ENCODE peak calls at places on chromosomes 6 and 20, in four cellular contexts. One of them, this sample, is unnamed.

GRCh38 chr6:157405986-157406385 is 25.0 kb downstream of the ZDHHC14 start:
- DNase-seq in G401: no peak
- DNase-seq in tibial nerve: no peak
- DNase-seq in non-pigmented ciliary epithelial cell: peak
- DNase-seq in this sample: no peak

GRCh38 chr6:91240878-91241603 is 654.2 kb upstream of the MAP3K7 start:
- DNase-seq in G401: no peak
- DNase-seq in tibial nerve: no peak
- DNase-seq in non-pigmented ciliary epithelial cell: no peak
- DNase-seq in this sample: no peak

GRCh38 chr6:90406142-90406794 is 109.6 kb upstream of the BACH2 start:
- DNase-seq in G401: no peak
- DNase-seq in tibial nerve: no peak
- DNase-seq in non-pigmented ciliary epithelial cell: peak
- DNase-seq in this sample: no peak

GRCh38 chr20:44597516-44597915 is 15.1 kb downstream of the PKIG start:
- DNase-seq in G401: peak
- DNase-seq in tibial nerve: no peak
- DNase-seq in non-pigmented ciliary epithelial cell: no peak
- DNase-seq in this sample: no peak

GRCh38 chr6:20946037-20946436 is 411.8 kb downstream of the CDKAL1 start:
- DNase-seq in G401: no peak
- DNase-seq in tibial nerve: no peak
- DNase-seq in non-pigmented ciliary epithelial cell: no peak
- DNase-seq in this sample: no peak

GRCh38 chr6:39062014-39062740 is 13.6 kb downstream of the GLP1R start:
- DNase-seq in G401: no peak
- DNase-seq in tibial nerve: no peak
- DNase-seq in non-pigmented ciliary epithelial cell: no peak
- DNase-seq in this sample: no peak

GRCh38 chr20:20552076-20552475 is 160.4 kb downstream of the RALGAPA2 start:
- DNase-seq in G401: peak
- DNase-seq in tibial nerve: no peak
- DNase-seq in non-pigmented ciliary epithelial cell: no peak
- DNase-seq in this sample: no peak

GRCh38 chr6:2632943-2633584 is 117.7 kb downstream of the MYLK4 start:
- DNase-seq in G401: peak
- DNase-seq in tibial nerve: no peak
- DNase-seq in non-pigmented ciliary epithelial cell: no peak
- DNase-seq in this sample: no peak

GRCh38 chr6:140567469-140567868 is 1193.0 kb upstream of the CITED2 start:
- DNase-seq in G401: no peak
- DNase-seq in tibial nerve: no peak
- DNase-seq in non-pigmented ciliary epithelial cell: no peak
- DNase-seq in this sample: no peak

GRCh38 chr6:33707771-33708170 is 3.7 kb downstream of the UQCC2 start:
- DNase-seq in G401: no peak
- DNase-seq in tibial nerve: no peak
- DNase-seq in non-pigmented ciliary epithelial cell: no peak
- DNase-seq in this sample: no peak

GRCh38 chr6:27720607-27721580 is 191.3 kb downstream of the OR2B2 start:
- DNase-seq in G401: no peak
- DNase-seq in tibial nerve: no peak
- DNase-seq in non-pigmented ciliary epithelial cell: no peak
- DNase-seq in this sample: no peak

GRCh38 chr6:157203312-157203744 is 120.0 kb downstream of the TMEM242 start:
- DNase-seq in G401: peak
- DNase-seq in tibial nerve: no peak
- DNase-seq in non-pigmented ciliary epithelial cell: no peak
- DNase-seq in this sample: no peak

GRCh38 chr6:157333537-157333936 is 10.2 kb upstream of the TMEM242 start:
- DNase-seq in G401: no peak
- DNase-seq in tibial nerve: no peak
- DNase-seq in non-pigmented ciliary epithelial cell: no peak
- DNase-seq in this sample: no peak

GRCh38 chr6:143759666-143760065 is 81.9 kb downstream of the PHACTR2 start:
- DNase-seq in G401: no peak
- DNase-seq in tibial nerve: no peak
- DNase-seq in non-pigmented ciliary epithelial cell: no peak
- DNase-seq in this sample: no peak

GRCh38 chr6:43052842-43053544 is 658 bp downstream of the CUL7 start:
- DNase-seq in G401: no peak
- DNase-seq in tibial nerve: peak
- DNase-seq in non-pigmented ciliary epithelial cell: no peak
- DNase-seq in this sample: no peak

GRCh38 chr20:24773168-24773567 is 175.9 kb upstream of the CST7 start:
- DNase-seq in G401: no peak
- DNase-seq in tibial nerve: no peak
- DNase-seq in non-pigmented ciliary epithelial cell: no peak
- DNase-seq in this sample: no peak

GRCh38 chr20:8854566-8854965 is 214.3 kb upstream of the PLCB4 start:
- DNase-seq in G401: peak
- DNase-seq in tibial nerve: no peak
- DNase-seq in non-pigmented ciliary epithelial cell: no peak
- DNase-seq in this sample: no peak

GRCh38 chr6:132797975-132798819 is at the start of gene SLC18B1:
- DNase-seq in G401: peak
- DNase-seq in tibial nerve: peak
- DNase-seq in non-pigmented ciliary epithelial cell: no peak
- DNase-seq in this sample: no peak

GRCh38 chr6:43078651-43079050 is 2.5 kb downstream of the PTK7 start:
- DNase-seq in G401: no peak
- DNase-seq in tibial nerve: no peak
- DNase-seq in non-pigmented ciliary epithelial cell: no peak
- DNase-seq in this sample: no peak

GRCh38 chr6:161163466-161164181 is 110.2 kb downstream of the AGPAT4 start:
- DNase-seq in G401: no peak
- DNase-seq in tibial nerve: no peak
- DNase-seq in non-pigmented ciliary epithelial cell: no peak
- DNase-seq in this sample: no peak

GRCh38 chr20:50689864-50690263 is 1.5 kb downstream of the RIPOR3 start:
- DNase-seq in G401: no peak
- DNase-seq in tibial nerve: no peak
- DNase-seq in non-pigmented ciliary epithelial cell: no peak
- DNase-seq in this sample: no peak

GRCh38 chr6:75157336-75157735 is 48.5 kb downstream of the COL12A1 start:
- DNase-seq in G401: no peak
- DNase-seq in tibial nerve: no peak
- DNase-seq in non-pigmented ciliary epithelial cell: no peak
- DNase-seq in this sample: no peak

GRCh38 chr6:72746276-72746675 is 124.4 kb downstream of the KCNQ5 start:
- DNase-seq in G401: no peak
- DNase-seq in tibial nerve: no peak
- DNase-seq in non-pigmented ciliary epithelial cell: no peak
- DNase-seq in this sample: no peak

GRCh38 chr6:13457577-13457976 is 29.8 kb downstream of the GFOD1 start:
- DNase-seq in G401: no peak
- DNase-seq in tibial nerve: no peak
- DNase-seq in non-pigmented ciliary epithelial cell: no peak
- DNase-seq in this sample: no peak

GRCh38 chr6:128158496-128158895 is 257.6 kb upstream of the THEMIS start:
- DNase-seq in G401: no peak
- DNase-seq in tibial nerve: no peak
- DNase-seq in non-pigmented ciliary epithelial cell: peak
- DNase-seq in this sample: no peak

GRCh38 chr6:11491998-11492397 is 45.6 kb upstream of the TMEM170B start:
- DNase-seq in G401: no peak
- DNase-seq in tibial nerve: no peak
- DNase-seq in non-pigmented ciliary epithelial cell: no peak
- DNase-seq in this sample: no peak

GRCh38 chr6:34916348-34916967 is 27.4 kb downstream of the ANKS1A start:
- DNase-seq in G401: no peak
- DNase-seq in tibial nerve: no peak
- DNase-seq in non-pigmented ciliary epithelial cell: no peak
- DNase-seq in this sample: no peak

GRCh38 chr20:37357481-37358365 is 11.8 kb downstream of the SRC start:
- DNase-seq in G401: no peak
- DNase-seq in tibial nerve: no peak
- DNase-seq in non-pigmented ciliary epithelial cell: no peak
- DNase-seq in this sample: no peak

GRCh38 chr6:105483492-105483891 is 80.6 kb upstream of the PREP start:
- DNase-seq in G401: no peak
- DNase-seq in tibial nerve: no peak
- DNase-seq in non-pigmented ciliary epithelial cell: peak
- DNase-seq in this sample: no peak

GRCh38 chr6:146866731-146867414 is 268.1 kb downstream of the ADGB start:
- DNase-seq in G401: no peak
- DNase-seq in tibial nerve: no peak
- DNase-seq in non-pigmented ciliary epithelial cell: no peak
- DNase-seq in this sample: no peak

GRCh38 chr6:75524322-75524972 is 30.8 kb upstream of the FILIP1 start:
- DNase-seq in G401: no peak
- DNase-seq in tibial nerve: no peak
- DNase-seq in non-pigmented ciliary epithelial cell: peak
- DNase-seq in this sample: no peak

GRCh38 chr6:19279137-19279747 is 557.9 kb upstream of the ID4 start:
- DNase-seq in G401: peak
- DNase-seq in tibial nerve: no peak
- DNase-seq in non-pigmented ciliary epithelial cell: no peak
- DNase-seq in this sample: no peak

GRCh38 chr20:62198496-62198895 is 15.7 kb downstream of the MTG2 start:
- DNase-seq in G401: no peak
- DNase-seq in tibial nerve: no peak
- DNase-seq in non-pigmented ciliary epithelial cell: no peak
- DNase-seq in this sample: no peak

GRCh38 chr6:157984686-157985225 is 3.1 kb downstream of the SYNJ2 start:
- DNase-seq in G401: no peak
- DNase-seq in tibial nerve: no peak
- DNase-seq in non-pigmented ciliary epithelial cell: no peak
- DNase-seq in this sample: no peak

This sample was measured in GOT3.